ENCODE peak calls at places on chromosomes 7 and 10, in five cellular contexts. C is Panc1; R is HCEC 1CT; Z is CD8-positive, alpha-beta T cell; A is effector memory CD8-positive, alpha-beta T cell. F is an unnamed sample.

GRCh38 chr10:29130190-29130673 is 158.6 kb upstream of the LYZL1 start:
- DNase-seq in C (no peak), Z (no peak), R (peak; percentile 3), A (no peak), F (peak; percentile 47)

GRCh38 chr10:61899045-61899444 is 2.5 kb upstream of the ARID5B start:
- DNase-seq in A (no peak), Z (no peak), R (peak; percentile 69), C (no peak), F (peak; percentile 50)

GRCh38 chr10:108691126-108691525 is 1232.2 kb downstream of the XPNPEP1 start:
- DNase-seq in Z (no peak), A (no peak), R (no peak), C (no peak), F (no peak)

GRCh38 chr10:63027533-63027932 is 105.6 kb upstream of the NRBF2 start:
- DNase-seq in R (no peak), C (no peak), Z (no peak), A (no peak), F (no peak)

GRCh38 chr7:26284995-26285632 is 6.5 kb upstream of the SNX10 start:
- DNase-seq in R (peak; percentile 35), Z (no peak), C (peak; percentile 54), A (no peak), F (peak; percentile 30)

GRCh38 chr7:1326511-1326785 is 93.8 kb downstream of the UNCX start:
- DNase-seq in A (no peak), R (no peak), C (no peak), Z (no peak), F (no peak)

GRCh38 chr10:30834143-30834542 is 197.5 kb downstream of the ZNF438 start:
- DNase-seq in A (no peak), C (no peak), Z (peak; percentile 13), R (no peak), F (no peak)

GRCh38 chr10:14859775-14860174 is 18.9 kb upstream of the SUV39H2 start:
- DNase-seq in A (no peak), Z (no peak), R (peak; percentile 13), C (no peak), F (no peak)

GRCh38 chr10:96833220-96834001 is 1.3 kb downstream of the LCOR start:
- DNase-seq in A (peak; percentile 1), C (no peak), Z (no peak), R (peak; percentile 18), F (peak; percentile 57)

GRCh38 chr10:118585234-118585633 is 10.2 kb downstream of the PRLHR start:
- DNase-seq in Z (no peak), A (no peak), R (peak; percentile 29), C (no peak), F (no peak)

GRCh38 chr10:63206997-63207952 is 74.1 kb downstream of the NRBF2 start:
- DNase-seq in R (peak; percentile 91), C (no peak), A (no peak), Z (no peak), F (no peak)